ENCODE peak calls at places on chromosomes 7 and 10, in ten cellular contexts. Z is gastrocnemius medialis; U is memory B cell; X is hepatic stellate cell; F is EL; Q is stimulated activated CD8-positive, alpha-beta memory T cell treated with anti-CD3 and anti-CD28 coated beads, Interleukin-4, amount 100 ng/mL, for 48 hours; K is neural crest cell; R is CD4-positive, alpha-beta T cell; T is CD8-positive, alpha-beta T cell; W is Caki2. S is an unnamed sample.

GRCh38 chr7:73612598-73613269 is 11.6 kb downstream of the MLXIPL start:
- DNase-seq in Z (peak), U (no peak), X (no peak), F (peak), Q (no peak), K (no peak), R (no peak), T (no peak), W (peak), S (no peak)

GRCh38 chr7:44894881-44895600 is 9.7 kb upstream of the PURB start:
- DNase-seq in Z (no peak), U (no peak), X (no peak), F (no peak), Q (no peak), K (no peak), R (no peak), T (no peak), W (no peak), S (peak)

GRCh38 chr10:117782276-117782675 is 239.7 kb downstream of the EMX2 start:
- DNase-seq in Z (no peak), U (no peak), X (no peak), F (no peak), Q (no peak), K (no peak), R (no peak), T (no peak), W (no peak), S (no peak)

GRCh38 chr10:132679217-132679595 is 106.7 kb downstream of the NKX6-2 start:
- DNase-seq in Z (no peak), U (no peak), X (no peak), F (no peak), Q (no peak), K (no peak), R (no peak), T (no peak), W (no peak), S (no peak)

GRCh38 chr10:11180228-11180627 is 162.6 kb downstream of the CELF2 start:
- DNase-seq in Z (no peak), U (no peak), X (no peak), F (no peak), Q (peak), K (no peak), R (peak), T (peak), W (no peak), S (no peak)

GRCh38 chr10:6145414-6145978 is 56.7 kb downstream of the RBM17 start:
- DNase-seq in Z (no peak), U (no peak), X (no peak), F (no peak), Q (no peak), K (peak), R (no peak), T (no peak), W (no peak), S (no peak)

GRCh38 chr10:26755443-26755903 is 58.0 kb downstream of the PDSS1 start:
- DNase-seq in Z (no peak), U (peak), X (no peak), F (peak), Q (no peak), K (no peak), R (no peak), T (no peak), W (peak), S (no peak)

GRCh38 chr10:31706464-31706863 is 222.2 kb downstream of the ARHGAP12 start:
- DNase-seq in Z (no peak), U (no peak), X (no peak), F (no peak), Q (no peak), K (no peak), R (no peak), T (no peak), W (no peak), S (no peak)

GRCh38 chr10:11242443-11243386 is 225.0 kb downstream of the CELF2 start:
- DNase-seq in Z (no peak), U (peak), X (no peak), F (peak), Q (peak), K (no peak), R (no peak), T (no peak), W (no peak), S (no peak)

GRCh38 chr10:21530616-21531015 is 3.4 kb upstream of the MLLT10 start:
- DNase-seq in Z (no peak), U (no peak), X (no peak), F (no peak), Q (no peak), K (no peak), R (no peak), T (no peak), W (peak), S (no peak)